ENCODE peak calls at places on chromosome 17, in ten cellular contexts. D, W, P, H, M, X, L, C, T and V are unnamed samples.

GRCh38 chr17:66190738-66191606 is 961 bp downstream of the CEP112 start:
- DNase-seq in C (no peak), W (peak), L (peak), P (peak), D (no peak), X (no peak), T (no peak), H (peak), M (no peak), V (no peak)

GRCh38 chr17:64736804-64737492 is 74.8 kb upstream of the SMURF2 start:
- DNase-seq in H (peak), W (peak), D (peak), C (no peak), P (peak), L (peak), T (no peak), X (no peak), M (no peak), V (peak)

GRCh38 chr17:77354420-77354720 is 213.6 kb downstream of the SEC14L1 start:
- DNase-seq in X (no peak), M (no peak), H (no peak), C (no peak), D (no peak), T (no peak), L (no peak), W (no peak), P (no peak), V (no peak)

GRCh38 chr17:19876524-19877161 is 8.9 kb upstream of the ULK2 start:
- DNase-seq in L (no peak), T (no peak), M (no peak), P (no peak), C (no peak), X (peak), W (no peak), H (no peak), D (no peak), V (peak)

GRCh38 chr17:45823598-45823997 is 21.1 kb upstream of the SPPL2C start:
- DNase-seq in W (no peak), L (no peak), M (no peak), P (no peak), C (no peak), H (no peak), T (no peak), X (no peak), D (no peak), V (no peak)

GRCh38 chr17:10046786-10047609 is 141.9 kb upstream of the RCVRN start:
- DNase-seq in P (no peak), M (no peak), C (no peak), D (no peak), X (no peak), T (no peak), H (no peak), W (no peak), L (no peak), V (no peak)

GRCh38 chr17:79627184-79627765 is 16.4 kb upstream of the RBFOX3 start:
- DNase-seq in W (no peak), M (no peak), T (no peak), L (no peak), C (no peak), P (no peak), D (no peak), H (no peak), X (peak), V (no peak)

GRCh38 chr17:72697602-72698146 is 394.8 kb downstream of the SLC39A11 start:
- DNase-seq in H (no peak), W (no peak), C (no peak), D (no peak), L (no peak), X (peak), P (no peak), T (no peak), M (no peak), V (no peak)

GRCh38 chr17:56779898-56780777 is 53.6 kb downstream of the C17orf67 start:
- DNase-seq in H (peak), L (peak), D (peak), W (peak), M (peak), C (peak), T (no peak), X (peak), P (peak), V (peak)

GRCh38 chr17:5035356-5035755 is at the start of gene SLC52A1:
- DNase-seq in P (peak), M (no peak), C (no peak), W (no peak), D (no peak), T (no peak), X (no peak), H (peak), L (peak), V (no peak)